ENCODE peak calls at places on chromosomes 6 and 20, in five cellular contexts. O is A549, A is IMR-90, P is HepG2, G is H1. N is an unnamed sample.

GRCh38 chr6:11853678-11854417 is 75.2 kb upstream of the ADTRP start:
- DNase-seq in A (peak; percentile 42), G (no peak), P (no peak), O (no peak), N (no peak)

GRCh38 chr20:19212524-19213502 is at the start of gene SLC24A3:
- DNase-seq in G (no peak), O (peak; percentile 51), P (peak; percentile 23), A (no peak), N (no peak)

GRCh38 chr20:38672504-38672903 is 51.8 kb upstream of the SLC32A1 start:
- DNase-seq in P (no peak), G (no peak), O (no peak), A (no peak), N (no peak)

GRCh38 chr6:54865091-54865631 is 18.6 kb downstream of the FAM83B start:
- DNase-seq in O (no peak), A (no peak), P (no peak), G (no peak), N (no peak)

GRCh38 chr20:62550087-62550565 is 74.3 kb upstream of the GATA5 start:
- DNase-seq in G (no peak), P (no peak), A (no peak), O (peak; percentile 20), N (peak; percentile 61)

GRCh38 chr6:169263836-169264608 is 10.4 kb upstream of the THBS2 start:
- DNase-seq in G (no peak), A (peak; percentile 64), O (no peak), P (no peak), N (no peak)

GRCh38 chr6:126188271-126188909 is 151.5 kb upstream of the CENPW start:
- DNase-seq in P (peak; percentile 7), O (peak; percentile 6), G (no peak), A (peak; percentile 64), N (no peak)

GRCh38 chr6:153143200-153143599 is 12.1 kb upstream of the RGS17 start:
- DNase-seq in G (no peak), O (no peak), A (no peak), P (no peak), N (no peak)

GRCh38 chr20:50916257-50916656 is 15.0 kb downstream of the ADNP start:
- DNase-seq in O (peak; percentile 26), A (peak; percentile 61), P (no peak), G (no peak), N (peak; percentile 50)

GRCh38 chr6:14046476-14047068 is 71.0 kb upstream of the CD83 start:
- DNase-seq in O (peak; percentile 54), G (peak; percentile 23), A (peak; percentile 48), P (peak; percentile 30), N (peak; percentile 70)

GRCh38 chr6:89313006-89313405 is 2.1 kb downstream of the GABRR2 start:
- DNase-seq in O (no peak), P (no peak), A (peak; percentile 92), G (no peak), N (no peak)

GRCh38 chr6:80767808-80768207 is 661.3 kb downstream of the BCKDHB start:
- DNase-seq in A (peak; percentile 88), O (no peak), G (no peak), P (no peak), N (no peak)

GRCh38 chr6:66578362-66578761 is 871.3 kb upstream of the EYS start:
- DNase-seq in P (no peak), A (no peak), O (no peak), G (no peak), N (no peak)

GRCh38 chr20:53918949-53919361 is 151.4 kb downstream of the BCAS1 start:
- DNase-seq in P (no peak), A (no peak), G (peak; percentile 72), O (no peak), N (peak; percentile 48)

GRCh38 chr20:63448050-63448449 is 24.4 kb downstream of the KCNQ2 start:
- DNase-seq in P (no peak), G (no peak), O (no peak), A (no peak), N (no peak)

GRCh38 chr6:14119764-14120163 is 2.2 kb downstream of the CD83 start:
- DNase-seq in G (no peak), P (no peak), A (no peak), O (no peak), N (no peak)

GRCh38 chr20:24577271-24577909 is 108.0 kb downstream of the SYNDIG1 start:
- DNase-seq in A (no peak), G (no peak), P (no peak), O (no peak), N (no peak)

GRCh38 chr6:24524801-24525200 is 30.0 kb downstream of the ALDH5A1 start:
- DNase-seq in P (peak; percentile 33), G (no peak), A (peak; percentile 59), O (peak; percentile 58), N (no peak)

GRCh38 chr20:550611-551010 is 7.0 kb upstream of the CSNK2A1 start:
- DNase-seq in G (no peak), P (no peak), O (no peak), A (no peak), N (no peak)

GRCh38 chr20:23995905-23996666 is 7.5 kb upstream of the GGTLC1 start:
- DNase-seq in A (peak; percentile 24), G (peak; percentile 3), P (peak; percentile 50), O (peak; percentile 42), N (peak; percentile 35)

GRCh38 chr6:12060780-12061619 is 48.9 kb downstream of the HIVEP1 start:
- DNase-seq in G (peak; percentile 46), A (peak; percentile 51), P (no peak), O (peak; percentile 74), N (peak; percentile 35)

GRCh38 chr6:30167101-30167500 is 3.8 kb downstream of the TRIM15 start:
- DNase-seq in P (no peak), G (no peak), A (no peak), O (no peak), N (no peak)

GRCh38 chr6:34955447-34955846 is 66.4 kb downstream of the ANKS1A start:
- DNase-seq in G (no peak), A (no peak), P (no peak), O (no peak), N (peak; percentile 30)

GRCh38 chr6:109224107-109224875 is 129.0 kb downstream of the CEP57L1 start:
- DNase-seq in P (no peak), O (no peak), G (no peak), A (no peak), N (no peak)

GRCh38 chr6:56904068-56904467 is 50.8 kb upstream of the BEND6 start:
- DNase-seq in G (no peak), O (no peak), P (no peak), A (no peak), N (no peak)

GRCh38 chr20:25249198-25249931 is 1.5 kb downstream of the PYGB start:
- DNase-seq in G (no peak), O (no peak), P (no peak), A (peak; percentile 15), N (no peak)

GRCh38 chr20:35166242-35166830 is 5.5 kb upstream of the PROCR start:
- DNase-seq in P (no peak), O (no peak), A (no peak), G (no peak), N (no peak)

GRCh38 chr6:73505142-73505541 is 15.7 kb downstream of the EEF1A1 start:
- DNase-seq in A (no peak), O (no peak), P (no peak), G (no peak), N (no peak)

GRCh38 chr6:163180874-163181541 is 233.5 kb upstream of the QKI start:
- DNase-seq in P (peak; percentile 91), A (no peak), G (peak; percentile 46), O (peak; percentile 79), N (peak; percentile 23)

GRCh38 chr6:53919881-53920360 is 125.1 kb downstream of the LRRC1 start:
- DNase-seq in P (no peak), A (no peak), G (no peak), O (no peak), N (no peak)

DNA sequence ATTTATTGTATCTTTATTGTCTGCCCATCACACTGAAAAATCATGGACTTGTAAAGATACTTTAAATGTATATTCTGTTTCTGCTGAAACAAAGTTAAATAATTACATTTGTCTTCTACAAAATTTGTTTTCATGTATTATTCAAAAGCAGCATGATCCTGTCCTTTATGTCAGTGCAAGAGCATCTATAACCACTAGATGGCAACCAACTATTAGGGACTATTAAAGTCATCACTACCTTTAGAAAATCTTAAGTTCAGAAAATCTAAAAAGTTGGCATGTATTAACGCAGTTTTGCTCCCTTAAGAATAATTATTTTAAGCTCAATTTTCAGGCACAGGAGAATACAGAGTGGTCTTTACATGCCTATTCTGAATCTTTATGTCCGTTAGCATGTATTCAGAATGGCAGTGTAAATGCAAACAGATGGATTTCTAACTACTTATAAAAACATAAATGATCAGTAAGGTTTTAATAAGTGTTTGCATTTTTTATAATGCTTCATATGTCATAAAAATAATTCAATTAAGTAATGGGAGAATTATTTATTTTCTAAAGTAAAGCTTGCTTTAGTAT is 17.8 kb downstream of the TMEM30A start:
- DNase-seq in P (peak; percentile 42), O (peak; percentile 54), G (no peak), A (peak; percentile 76), N (peak; percentile 25)
- TF ChIP-seq MAFK in P (no peak), O (no peak), G (no peak), A (no peak), N (no peak)

GRCh38 chr20:45011108-45011526 is 44.8 kb downstream of the STK4 start:
- DNase-seq in O (peak; percentile 47), G (no peak), A (peak; percentile 80), P (peak; percentile 49), N (peak; percentile 60)

GRCh38 chr20:45010399-45010828 is 44.1 kb downstream of the STK4 start:
- DNase-seq in A (peak; percentile 95), G (no peak), O (no peak), P (no peak), N (no peak)

GRCh38 chr20:45012682-45013302 is 46.5 kb downstream of the STK4 start:
- DNase-seq in O (no peak), P (no peak), G (no peak), A (peak; percentile 57), N (no peak)

DNA sequence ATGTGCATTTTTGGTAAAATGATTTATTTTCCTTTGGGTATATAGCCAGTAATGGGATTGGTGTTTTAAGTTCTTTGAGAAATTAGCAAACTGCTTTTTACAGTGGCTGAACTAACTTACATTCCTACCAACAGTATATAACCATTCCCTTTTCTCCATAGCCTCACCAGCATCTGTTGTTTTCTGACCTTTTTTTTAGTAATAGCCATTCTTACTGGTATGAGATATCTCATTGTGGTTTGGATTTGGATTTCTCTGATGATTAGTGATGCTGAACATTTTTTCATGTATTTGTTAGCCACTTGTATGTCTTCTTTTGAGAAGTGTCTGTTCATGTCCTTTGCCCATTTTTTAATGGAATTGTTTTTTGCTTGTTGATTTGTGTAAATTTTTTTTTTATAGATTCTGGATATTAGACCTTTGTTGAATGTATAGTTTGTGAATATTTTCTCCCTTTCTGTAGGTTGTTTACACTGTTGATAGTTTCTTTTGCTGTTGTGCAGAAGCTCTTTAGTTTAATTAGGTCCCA is 42.3 kb downstream of the STK4 start:
- DNase-seq in P (no peak), A (peak; percentile 51), G (no peak), O (no peak), N (no peak)
- TF ChIP-seq MAFK in P (no peak), A (no peak), G (no peak), O (no peak), N (no peak)

GRCh38 chr6:551405-551804 is 105.5 kb downstream of the HUS1B start:
- DNase-seq in P (peak; percentile 12), G (peak; percentile 47), A (peak; percentile 51), O (peak; percentile 21), N (peak; percentile 60)
- TF ChIP-seq MAFK in P (no peak), G (no peak), A (no peak), O (no peak), N (no peak)

GRCh38 chr20:46357030-46357514 is 48.8 kb upstream of the CDH22 start:
- DNase-seq in G (no peak), A (no peak), P (no peak), O (no peak), N (no peak)
- TF ChIP-seq MAFK in G (no peak), A (no peak), P (no peak), O (no peak), N (no peak)